ENCODE peak calls at places on chromosome 16, in four cellular contexts. V is cardiac fibroblast; Y is activated effector memory CD4-positive, alpha-beta T cell treated with Interleukin-2 at 50 U/mL for 16 hours; D is head of caudate nucleus. L is an unnamed sample.

GRCh38 chr16:70252355-70252988 is 732 bp upstream of the EXOSC6 start:
- DNase-seq in D (no peak), Y (no peak), V (no peak), L (no peak)

GRCh38 chr16:79653337-79654000 is 52.9 kb upstream of the MAF start:
- DNase-seq in V (peak; percentile 81), Y (no peak), D (no peak), L (no peak)

GRCh38 chr16:13835357-13835756 is 84.6 kb upstream of the ERCC4 start:
- DNase-seq in D (no peak), Y (no peak), V (no peak), L (no peak)

GRCh38 chr16:52456368-52456767 is 90.6 kb downstream of the TOX3 start:
- DNase-seq in V (no peak), Y (no peak), D (peak; percentile 7), L (no peak)

GRCh38 chr16:50195276-50195675 is 42.2 kb downstream of the TENT4B start:
- DNase-seq in Y (no peak), V (peak; percentile 35), D (no peak), L (no peak)

GRCh38 chr16:76816475-76816874 is 374.5 kb upstream of the MON1B start:
- DNase-seq in D (no peak), V (no peak), Y (no peak), L (no peak)

GRCh38 chr16:8713635-8714097 is 39.2 kb downstream of the ABAT start:
- DNase-seq in V (no peak), Y (no peak), D (no peak), L (peak; percentile 68)

GRCh38 chr16:79707867-79708266 is 107.3 kb upstream of the MAF start:
- DNase-seq in V (peak; percentile 48), Y (no peak), D (no peak), L (no peak)

GRCh38 chr16:84947022-84947421 is 64.3 kb downstream of the ZDHHC7 start:
- DNase-seq in Y (no peak), V (no peak), D (no peak), L (no peak)

GRCh38 chr16:81493755-81494433 is 49.3 kb downstream of the CMIP start:
- DNase-seq in V (peak; percentile 41), D (no peak), Y (no peak), L (no peak)

GRCh38 chr16:10181196-10182162 is 749 bp downstream of the GRIN2A start:
- DNase-seq in Y (no peak), D (peak; percentile 85), V (peak; percentile 49), L (peak; percentile 26)

GRCh38 chr16:23607740-23608139 is 11.6 kb upstream of the NDUFAB1 start:
- DNase-seq in Y (no peak), D (no peak), V (peak; percentile 20), L (no peak)

GRCh38 chr16:76378020-76378419 is 100.8 kb downstream of the CNTNAP4 start:
- DNase-seq in D (no peak), V (no peak), Y (no peak), L (no peak)

L was measured in cerebellar nuclear complex.